ENCODE peak calls at places on chromosomes 6 and 20, in four cellular contexts. X is WTC11, O is K562, Q is HepG2. V is an unnamed sample.

GRCh38 chr20:38863024-38863851 is 57.7 kb downstream of the PPP1R16B start:
- DNase-seq in X (no peak), O (peak), Q (no peak), V (no peak)

GRCh38 chr6:130713144-130713543 is 114.1 kb upstream of the SMLR1 start:
- DNase-seq in X (peak), O (no peak), Q (no peak), V (no peak)

GRCh38 chr6:16196958-16197576 is 41.3 kb upstream of the GMPR start:
- DNase-seq in X (no peak), O (no peak), Q (no peak), V (no peak)

GRCh38 chr6:106536357-106536756 is 92.9 kb downstream of the RTN4IP1 start:
- DNase-seq in X (no peak), O (no peak), Q (no peak), V (no peak)

GRCh38 chr20:37242503-37242902 is 19.1 kb downstream of the GHRH start:
- DNase-seq in X (no peak), O (no peak), Q (no peak), V (no peak)

GRCh38 chr6:111988926-111989325 is 65.0 kb upstream of the CCN6 start:
- DNase-seq in X (no peak), O (no peak), Q (no peak), V (no peak)

GRCh38 chr20:51440589-51440988 is 101.9 kb downstream of the NFATC2 start:
- DNase-seq in X (no peak), O (no peak), Q (no peak), V (no peak)

GRCh38 chr6:150409576-150410066 is 40.8 kb downstream of the IYD start:
- DNase-seq in X (no peak), O (no peak), Q (no peak), V (no peak)

GRCh38 chr6:106254636-106255035 is 70.9 kb downstream of the ATG5 start:
- DNase-seq in X (no peak), O (no peak), Q (no peak), V (no peak)

GRCh38 chr6:17130786-17131185 is 28.9 kb downstream of the STMND1 start:
- DNase-seq in X (no peak), O (no peak), Q (no peak), V (no peak)

GRCh38 chr6:85354761-85355618 is 94.9 kb upstream of the NT5E start:
- DNase-seq in X (peak), O (peak), Q (peak), V (peak)

GRCh38 chr6:40936810-40937209 is 102.2 kb downstream of the UNC5CL start:
- DNase-seq in X (no peak), O (no peak), Q (no peak), V (no peak)

GRCh38 chr6:11710221-11710836 is 68.3 kb downstream of the ADTRP start:
- DNase-seq in X (no peak), O (no peak), Q (no peak), V (no peak)

GRCh38 chr6:14596410-14596809 is 478.8 kb downstream of the CD83 start:
- DNase-seq in X (no peak), O (peak), Q (no peak), V (no peak)

GRCh38 chr6:15715060-15715459 is 52.2 kb upstream of the DTNBP1 start:
- DNase-seq in X (no peak), O (no peak), Q (no peak), V (no peak)

GRCh38 chr6:113496157-113496556 is 361.0 kb upstream of the MARCKS start:
- DNase-seq in X (no peak), O (no peak), Q (no peak), V (no peak)

GRCh38 chr6:154228521-154228905 is 128.1 kb downstream of the IPCEF1 start:
- DNase-seq in X (no peak), O (no peak), Q (no peak), V (no peak)

GRCh38 chr6:119484598-119484997 is 135.0 kb upstream of the MAN1A1 start:
- DNase-seq in X (no peak), O (no peak), Q (no peak), V (no peak)

GRCh38 chr6:13328875-13329183 is 492 bp upstream of the TBC1D7 start:
- DNase-seq in X (no peak), O (no peak), Q (no peak), V (no peak)

GRCh38 chr6:16355699-16356481 is 117.5 kb downstream of the GMPR start:
- DNase-seq in X (no peak), O (no peak), Q (no peak), V (no peak)

GRCh38 chr6:11363881-11364576 is 131.6 kb upstream of the NEDD9 start:
- DNase-seq in X (no peak), O (no peak), Q (no peak), V (no peak)

GRCh38 chr20:57432874-57433491 is 41.8 kb downstream of the RBM38 start:
- DNase-seq in X (no peak), O (peak), Q (no peak), V (no peak)

GRCh38 chr6:57135885-57136284 is 36.2 kb upstream of the BAG2 start:
- DNase-seq in X (no peak), O (no peak), Q (no peak), V (no peak)

GRCh38 chr6:26088344-26088743 is 1.1 kb downstream of the HFE start:
- DNase-seq in X (no peak), O (no peak), Q (no peak), V (no peak)

GRCh38 chr6:97978855-97979271 is 695.8 kb upstream of the MMS22L start:
- DNase-seq in X (peak), O (no peak), Q (peak), V (peak)

GRCh38 chr6:44730771-44731391 is 343.4 kb downstream of the CDC5L start:
- DNase-seq in X (no peak), O (no peak), Q (no peak), V (peak)

GRCh38 chr6:18240230-18240629 is 24.1 kb downstream of the DEK start:
- DNase-seq in X (no peak), O (no peak), Q (no peak), V (no peak)

GRCh38 chr20:35583636-35584560 is 31.7 kb upstream of the SPAG4 start:
- DNase-seq in X (no peak), O (peak), Q (no peak), V (no peak)

GRCh38 chr20:7459123-7459522 is 481.1 kb downstream of the HAO1 start:
- DNase-seq in X (no peak), O (no peak), Q (no peak), V (no peak)

GRCh38 chr6:25404693-25405169 is 125.6 kb downstream of the CARMIL1 start:
- DNase-seq in X (no peak), O (no peak), Q (no peak), V (no peak)

GRCh38 chr6:76852776-76853175 is 610.5 kb downstream of the HTR1B start:
- DNase-seq in X (no peak), O (no peak), Q (no peak), V (no peak)

GRCh38 chr6:121794630-121795029 is 359.2 kb downstream of the GJA1 start:
- DNase-seq in X (no peak), O (no peak), Q (no peak), V (no peak)

GRCh38 chr20:5557123-5557522 is 193.1 kb upstream of the SHLD1 start:
- DNase-seq in X (peak), O (peak), Q (peak), V (peak)

GRCh38 chr6:110528051-110528929 is 51.9 kb upstream of the SLC22A16 start:
- DNase-seq in X (peak), O (peak), Q (peak), V (peak)

GRCh38 chr6:7100072-7100750 is 7.5 kb upstream of the RREB1 start:
- DNase-seq in X (no peak), O (no peak), Q (no peak), V (no peak)

GRCh38 chr6:33508935-33509926 is 54.9 kb downstream of the ZBTB9 start:
- DNase-seq in X (peak), O (no peak), Q (no peak), V (no peak)

GRCh38 chr6:69976591-69977090 is 110.3 kb downstream of the COL19A1 start:
- DNase-seq in X (no peak), O (no peak), Q (no peak), V (no peak)

GRCh38 chr6:152698692-152699091 is 995 bp downstream of the MYCT1 start:
- DNase-seq in X (no peak), O (no peak), Q (no peak), V (no peak)

GRCh38 chr6:30709101-30709868 is 7.8 kb downstream of the MDC1 start:
- DNase-seq in X (no peak), O (no peak), Q (no peak), V (no peak)

GRCh38 chr6:30703821-30704220 is 13.0 kb upstream of the NRM start:
- DNase-seq in X (no peak), O (no peak), Q (no peak), V (no peak)

GRCh38 chr6:30703011-30703410 is 12.2 kb upstream of the NRM start:
- DNase-seq in X (no peak), O (no peak), Q (no peak), V (no peak)

GRCh38 chr6:30705620-30706019 is 11.5 kb downstream of the MDC1 start:
- DNase-seq in X (no peak), O (no peak), Q (no peak), V (no peak)

DNA sequence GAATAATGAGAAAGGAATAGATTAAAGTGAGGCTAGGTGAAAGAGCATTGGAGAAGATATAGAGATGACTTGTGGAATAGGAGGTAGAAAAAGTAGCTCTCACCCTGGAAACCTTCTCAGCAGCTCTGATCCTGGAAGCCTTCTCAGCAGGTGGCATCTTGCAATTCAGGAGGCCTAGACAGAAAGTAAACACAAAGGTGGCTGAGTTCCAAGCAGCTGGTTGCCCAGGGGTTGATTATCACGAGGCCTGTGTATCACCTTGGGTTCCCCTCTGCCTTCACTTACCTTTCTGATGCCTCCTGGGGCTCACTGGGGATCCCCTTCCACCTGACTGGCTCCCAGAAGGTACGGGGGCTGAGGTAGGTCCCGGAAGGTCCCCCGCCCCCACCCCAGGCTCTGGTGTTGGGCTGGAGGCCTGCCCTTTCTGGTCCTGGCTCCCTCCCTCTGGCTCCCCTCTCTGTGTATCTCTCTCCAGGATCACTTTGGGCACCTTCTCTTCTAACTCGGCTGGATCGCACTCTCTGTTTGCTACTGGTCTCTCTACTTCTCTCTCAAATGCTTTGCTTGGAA is 9.7 kb downstream of the MDC1 start:
- DNase-seq in X (no peak), O (no peak), Q (no peak), V (no peak)
- TF ChIP-seq ELF4 in X (no peak), O (no peak), Q (no peak), V (no peak)

DNA sequence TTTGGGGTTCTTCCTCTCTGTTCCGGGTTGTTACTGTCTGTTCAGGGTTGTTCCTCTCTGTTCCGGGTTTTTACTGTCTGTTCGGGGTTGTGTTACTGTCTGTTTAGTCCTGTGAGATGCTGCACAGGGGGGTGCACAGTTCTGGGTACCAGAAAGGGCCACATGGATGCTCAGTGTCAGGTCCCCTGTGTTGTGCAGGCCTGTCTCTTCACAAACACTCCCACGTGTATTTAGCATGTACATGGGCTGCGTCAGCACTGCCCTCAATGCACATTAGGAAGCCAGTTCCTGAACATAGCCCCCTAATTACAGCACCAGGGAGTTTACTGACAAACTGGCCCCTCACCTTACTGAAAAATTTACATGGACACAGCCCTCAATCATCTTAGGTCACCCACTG is 118.5 kb downstream of the DLL1 start:
- DNase-seq in X (no peak), O (no peak), Q (no peak), V (no peak)
- TF ChIP-seq ELF4 in X (no peak), O (no peak), Q (no peak), V (no peak)

GRCh38 chr20:41218466-41218865 is 81.1 kb downstream of the PLCG1 start:
- DNase-seq in X (no peak), O (no peak), Q (no peak), V (no peak)
- TF ChIP-seq ELF4 in X (no peak), O (no peak), Q (no peak), V (no peak)

GRCh38 chr6:31620586-31621319 is at the start of gene PRRC2A:
- DNase-seq in X (peak), O (peak), Q (no peak), V (peak)
- TF ChIP-seq ELF4 in X (no peak), O (peak), Q (peak), V (no peak)